ENCODE peak calls at places on chromosomes 11 and 22, in eight cellular contexts. One of them, this sample, is unnamed.

GRCh38 chr11:71998649-71999310 is at the start of gene IL18BP:
- DNase-seq in heart left ventricle: no peak
- DNase-seq in activated naive CD8-positive, alpha-beta T cell treated with anti-CD3 and anti-CD28 coated beads for 36 hours: no peak
- DNase-seq in stimulated activated CD8-positive, alpha-beta memory T cell treated with anti-CD3 and anti-CD28 coated beads, Interleukin-2, amount 100 ng/mL, for 48 hours: no peak
- DNase-seq in kidney glomerular epithelial cell: no peak
- DNase-seq in AG09309: no peak
- DNase-seq in myocyte: no peak
- DNase-seq in lower lobe of right lung: no peak
- DNase-seq in this sample: no peak

GRCh38 chr11:2798951-2799761 is 86.4 kb downstream of the CDKN1C start:
- DNase-seq in heart left ventricle: peak
- DNase-seq in activated naive CD8-positive, alpha-beta T cell treated with anti-CD3 and anti-CD28 coated beads for 36 hours: no peak
- DNase-seq in stimulated activated CD8-positive, alpha-beta memory T cell treated with anti-CD3 and anti-CD28 coated beads, Interleukin-2, amount 100 ng/mL, for 48 hours: no peak
- DNase-seq in kidney glomerular epithelial cell: peak
- DNase-seq in AG09309: no peak
- DNase-seq in myocyte: no peak
- DNase-seq in lower lobe of right lung: peak
- DNase-seq in this sample: peak

GRCh38 chr11:110867951-110868350 is 155.7 kb upstream of the ARHGAP20 start:
- DNase-seq in heart left ventricle: no peak
- DNase-seq in activated naive CD8-positive, alpha-beta T cell treated with anti-CD3 and anti-CD28 coated beads for 36 hours: no peak
- DNase-seq in stimulated activated CD8-positive, alpha-beta memory T cell treated with anti-CD3 and anti-CD28 coated beads, Interleukin-2, amount 100 ng/mL, for 48 hours: no peak
- DNase-seq in kidney glomerular epithelial cell: no peak
- DNase-seq in AG09309: no peak
- DNase-seq in myocyte: no peak
- DNase-seq in lower lobe of right lung: no peak
- DNase-seq in this sample: no peak

GRCh38 chr22:27601195-27601594 is 200.4 kb downstream of the MN1 start:
- DNase-seq in heart left ventricle: no peak
- DNase-seq in activated naive CD8-positive, alpha-beta T cell treated with anti-CD3 and anti-CD28 coated beads for 36 hours: no peak
- DNase-seq in stimulated activated CD8-positive, alpha-beta memory T cell treated with anti-CD3 and anti-CD28 coated beads, Interleukin-2, amount 100 ng/mL, for 48 hours: no peak
- DNase-seq in kidney glomerular epithelial cell: no peak
- DNase-seq in AG09309: no peak
- DNase-seq in myocyte: no peak
- DNase-seq in lower lobe of right lung: no peak
- DNase-seq in this sample: no peak

GRCh38 chr11:2518983-2519340 is 74.2 kb downstream of the KCNQ1 start:
- DNase-seq in heart left ventricle: no peak
- DNase-seq in activated naive CD8-positive, alpha-beta T cell treated with anti-CD3 and anti-CD28 coated beads for 36 hours: no peak
- DNase-seq in stimulated activated CD8-positive, alpha-beta memory T cell treated with anti-CD3 and anti-CD28 coated beads, Interleukin-2, amount 100 ng/mL, for 48 hours: no peak
- DNase-seq in kidney glomerular epithelial cell: no peak
- DNase-seq in AG09309: no peak
- DNase-seq in myocyte: no peak
- DNase-seq in lower lobe of right lung: peak
- DNase-seq in this sample: no peak

GRCh38 chr11:129846508-129847335 is 31.1 kb downstream of the TMEM45B start:
- DNase-seq in heart left ventricle: no peak
- DNase-seq in activated naive CD8-positive, alpha-beta T cell treated with anti-CD3 and anti-CD28 coated beads for 36 hours: no peak
- DNase-seq in stimulated activated CD8-positive, alpha-beta memory T cell treated with anti-CD3 and anti-CD28 coated beads, Interleukin-2, amount 100 ng/mL, for 48 hours: no peak
- DNase-seq in kidney glomerular epithelial cell: peak
- DNase-seq in AG09309: peak
- DNase-seq in myocyte: peak
- DNase-seq in lower lobe of right lung: no peak
- DNase-seq in this sample: peak

GRCh38 chr11:127103586-127104388 is 103.2 kb upstream of the KIRREL3 start:
- DNase-seq in heart left ventricle: no peak
- DNase-seq in activated naive CD8-positive, alpha-beta T cell treated with anti-CD3 and anti-CD28 coated beads for 36 hours: no peak
- DNase-seq in stimulated activated CD8-positive, alpha-beta memory T cell treated with anti-CD3 and anti-CD28 coated beads, Interleukin-2, amount 100 ng/mL, for 48 hours: no peak
- DNase-seq in kidney glomerular epithelial cell: no peak
- DNase-seq in AG09309: no peak
- DNase-seq in myocyte: peak
- DNase-seq in lower lobe of right lung: no peak
- DNase-seq in this sample: peak

GRCh38 chr11:87437844-87438223 is 400.1 kb downstream of the TMEM135 start:
- DNase-seq in heart left ventricle: no peak
- DNase-seq in activated naive CD8-positive, alpha-beta T cell treated with anti-CD3 and anti-CD28 coated beads for 36 hours: no peak
- DNase-seq in stimulated activated CD8-positive, alpha-beta memory T cell treated with anti-CD3 and anti-CD28 coated beads, Interleukin-2, amount 100 ng/mL, for 48 hours: no peak
- DNase-seq in kidney glomerular epithelial cell: peak
- DNase-seq in AG09309: peak
- DNase-seq in myocyte: peak
- DNase-seq in lower lobe of right lung: no peak
- DNase-seq in this sample: peak

GRCh38 chr22:36008565-36008964 is 20.1 kb downstream of the RBFOX2 start:
- DNase-seq in heart left ventricle: no peak
- DNase-seq in activated naive CD8-positive, alpha-beta T cell treated with anti-CD3 and anti-CD28 coated beads for 36 hours: no peak
- DNase-seq in stimulated activated CD8-positive, alpha-beta memory T cell treated with anti-CD3 and anti-CD28 coated beads, Interleukin-2, amount 100 ng/mL, for 48 hours: no peak
- DNase-seq in kidney glomerular epithelial cell: no peak
- DNase-seq in AG09309: no peak
- DNase-seq in myocyte: no peak
- DNase-seq in lower lobe of right lung: no peak
- DNase-seq in this sample: no peak

GRCh38 chr11:114075891-114076441 is 16.5 kb downstream of the ZBTB16 start:
- DNase-seq in heart left ventricle: no peak
- DNase-seq in activated naive CD8-positive, alpha-beta T cell treated with anti-CD3 and anti-CD28 coated beads for 36 hours: peak
- DNase-seq in stimulated activated CD8-positive, alpha-beta memory T cell treated with anti-CD3 and anti-CD28 coated beads, Interleukin-2, amount 100 ng/mL, for 48 hours: no peak
- DNase-seq in kidney glomerular epithelial cell: peak
- DNase-seq in AG09309: no peak
- DNase-seq in myocyte: peak
- DNase-seq in lower lobe of right lung: no peak
- DNase-seq in this sample: peak

GRCh38 chr22:47125603-47126002 is 363.2 kb downstream of the TBC1D22A start:
- DNase-seq in heart left ventricle: peak
- DNase-seq in activated naive CD8-positive, alpha-beta T cell treated with anti-CD3 and anti-CD28 coated beads for 36 hours: no peak
- DNase-seq in stimulated activated CD8-positive, alpha-beta memory T cell treated with anti-CD3 and anti-CD28 coated beads, Interleukin-2, amount 100 ng/mL, for 48 hours: no peak
- DNase-seq in kidney glomerular epithelial cell: no peak
- DNase-seq in AG09309: no peak
- DNase-seq in myocyte: no peak
- DNase-seq in lower lobe of right lung: peak
- DNase-seq in this sample: no peak

GRCh38 chr11:123822591-123822990 is 16.4 kb upstream of the OR6M1 start:
- DNase-seq in heart left ventricle: no peak
- DNase-seq in activated naive CD8-positive, alpha-beta T cell treated with anti-CD3 and anti-CD28 coated beads for 36 hours: no peak
- DNase-seq in stimulated activated CD8-positive, alpha-beta memory T cell treated with anti-CD3 and anti-CD28 coated beads, Interleukin-2, amount 100 ng/mL, for 48 hours: no peak
- DNase-seq in kidney glomerular epithelial cell: peak
- DNase-seq in AG09309: no peak
- DNase-seq in myocyte: peak
- DNase-seq in lower lobe of right lung: no peak
- DNase-seq in this sample: no peak

GRCh38 chr11:57490456-57491248 is 24.9 kb downstream of the SLC43A1 start:
- DNase-seq in heart left ventricle: no peak
- DNase-seq in activated naive CD8-positive, alpha-beta T cell treated with anti-CD3 and anti-CD28 coated beads for 36 hours: no peak
- DNase-seq in stimulated activated CD8-positive, alpha-beta memory T cell treated with anti-CD3 and anti-CD28 coated beads, Interleukin-2, amount 100 ng/mL, for 48 hours: no peak
- DNase-seq in kidney glomerular epithelial cell: no peak
- DNase-seq in AG09309: no peak
- DNase-seq in myocyte: no peak
- DNase-seq in lower lobe of right lung: no peak
- DNase-seq in this sample: peak

GRCh38 chr11:62444271-62444833 is 25.5 kb downstream of the SCGB1A1 start:
- DNase-seq in heart left ventricle: peak
- DNase-seq in activated naive CD8-positive, alpha-beta T cell treated with anti-CD3 and anti-CD28 coated beads for 36 hours: peak
- DNase-seq in stimulated activated CD8-positive, alpha-beta memory T cell treated with anti-CD3 and anti-CD28 coated beads, Interleukin-2, amount 100 ng/mL, for 48 hours: no peak
- DNase-seq in kidney glomerular epithelial cell: no peak
- DNase-seq in AG09309: no peak
- DNase-seq in myocyte: peak
- DNase-seq in lower lobe of right lung: peak
- DNase-seq in this sample: peak

GRCh38 chr11:130601764-130602163 is 153.3 kb downstream of the ADAMTS15 start:
- DNase-seq in heart left ventricle: no peak
- DNase-seq in activated naive CD8-positive, alpha-beta T cell treated with anti-CD3 and anti-CD28 coated beads for 36 hours: no peak
- DNase-seq in stimulated activated CD8-positive, alpha-beta memory T cell treated with anti-CD3 and anti-CD28 coated beads, Interleukin-2, amount 100 ng/mL, for 48 hours: no peak
- DNase-seq in kidney glomerular epithelial cell: no peak
- DNase-seq in AG09309: no peak
- DNase-seq in myocyte: no peak
- DNase-seq in lower lobe of right lung: no peak
- DNase-seq in this sample: no peak

GRCh38 chr11:84390441-84391078 is 1104.4 kb upstream of the CCDC90B start:
- DNase-seq in heart left ventricle: no peak
- DNase-seq in activated naive CD8-positive, alpha-beta T cell treated with anti-CD3 and anti-CD28 coated beads for 36 hours: no peak
- DNase-seq in stimulated activated CD8-positive, alpha-beta memory T cell treated with anti-CD3 and anti-CD28 coated beads, Interleukin-2, amount 100 ng/mL, for 48 hours: no peak
- DNase-seq in kidney glomerular epithelial cell: peak
- DNase-seq in AG09309: no peak
- DNase-seq in myocyte: no peak
- DNase-seq in lower lobe of right lung: no peak
- DNase-seq in this sample: peak

GRCh38 chr11:1290052-1291040 is 19.1 kb downstream of the TOLLIP start:
- DNase-seq in heart left ventricle: peak
- DNase-seq in activated naive CD8-positive, alpha-beta T cell treated with anti-CD3 and anti-CD28 coated beads for 36 hours: no peak
- DNase-seq in stimulated activated CD8-positive, alpha-beta memory T cell treated with anti-CD3 and anti-CD28 coated beads, Interleukin-2, amount 100 ng/mL, for 48 hours: no peak
- DNase-seq in kidney glomerular epithelial cell: no peak
- DNase-seq in AG09309: no peak
- DNase-seq in myocyte: no peak
- DNase-seq in lower lobe of right lung: peak
- DNase-seq in this sample: no peak

GRCh38 chr11:65695459-65696241 is 16.4 kb upstream of the KAT5 start:
- DNase-seq in heart left ventricle: no peak
- DNase-seq in activated naive CD8-positive, alpha-beta T cell treated with anti-CD3 and anti-CD28 coated beads for 36 hours: no peak
- DNase-seq in stimulated activated CD8-positive, alpha-beta memory T cell treated with anti-CD3 and anti-CD28 coated beads, Interleukin-2, amount 100 ng/mL, for 48 hours: no peak
- DNase-seq in kidney glomerular epithelial cell: peak
- DNase-seq in AG09309: no peak
- DNase-seq in myocyte: no peak
- DNase-seq in lower lobe of right lung: no peak
- DNase-seq in this sample: peak

GRCh38 chr22:46003271-46004091 is 26.5 kb upstream of the WNT7B start:
- DNase-seq in heart left ventricle: peak
- DNase-seq in activated naive CD8-positive, alpha-beta T cell treated with anti-CD3 and anti-CD28 coated beads for 36 hours: no peak
- DNase-seq in stimulated activated CD8-positive, alpha-beta memory T cell treated with anti-CD3 and anti-CD28 coated beads, Interleukin-2, amount 100 ng/mL, for 48 hours: no peak
- DNase-seq in kidney glomerular epithelial cell: peak
- DNase-seq in AG09309: no peak
- DNase-seq in myocyte: peak
- DNase-seq in lower lobe of right lung: peak
- DNase-seq in this sample: peak

GRCh38 chr22:49129736-49130135 is 697.9 kb downstream of the BRD1 start:
- DNase-seq in heart left ventricle: no peak
- DNase-seq in activated naive CD8-positive, alpha-beta T cell treated with anti-CD3 and anti-CD28 coated beads for 36 hours: no peak
- DNase-seq in stimulated activated CD8-positive, alpha-beta memory T cell treated with anti-CD3 and anti-CD28 coated beads, Interleukin-2, amount 100 ng/mL, for 48 hours: no peak
- DNase-seq in kidney glomerular epithelial cell: no peak
- DNase-seq in AG09309: no peak
- DNase-seq in myocyte: no peak
- DNase-seq in lower lobe of right lung: no peak
- DNase-seq in this sample: no peak

GRCh38 chr11:5690216-5690615 is 626 bp downstream of the TRIM22 start:
- DNase-seq in heart left ventricle: no peak
- DNase-seq in activated naive CD8-positive, alpha-beta T cell treated with anti-CD3 and anti-CD28 coated beads for 36 hours: no peak
- DNase-seq in stimulated activated CD8-positive, alpha-beta memory T cell treated with anti-CD3 and anti-CD28 coated beads, Interleukin-2, amount 100 ng/mL, for 48 hours: no peak
- DNase-seq in kidney glomerular epithelial cell: peak
- DNase-seq in AG09309: no peak
- DNase-seq in myocyte: peak
- DNase-seq in lower lobe of right lung: no peak
- DNase-seq in this sample: peak

GRCh38 chr11:110866081-110866480 is 153.8 kb upstream of the ARHGAP20 start:
- DNase-seq in heart left ventricle: no peak
- DNase-seq in activated naive CD8-positive, alpha-beta T cell treated with anti-CD3 and anti-CD28 coated beads for 36 hours: no peak
- DNase-seq in stimulated activated CD8-positive, alpha-beta memory T cell treated with anti-CD3 and anti-CD28 coated beads, Interleukin-2, amount 100 ng/mL, for 48 hours: no peak
- DNase-seq in kidney glomerular epithelial cell: no peak
- DNase-seq in AG09309: no peak
- DNase-seq in myocyte: peak
- DNase-seq in lower lobe of right lung: no peak
- DNase-seq in this sample: no peak

GRCh38 chr11:109362059-109362458 is 59.9 kb upstream of the C11orf87 start:
- DNase-seq in heart left ventricle: no peak
- DNase-seq in activated naive CD8-positive, alpha-beta T cell treated with anti-CD3 and anti-CD28 coated beads for 36 hours: no peak
- DNase-seq in stimulated activated CD8-positive, alpha-beta memory T cell treated with anti-CD3 and anti-CD28 coated beads, Interleukin-2, amount 100 ng/mL, for 48 hours: no peak
- DNase-seq in kidney glomerular epithelial cell: no peak
- DNase-seq in AG09309: no peak
- DNase-seq in myocyte: no peak
- DNase-seq in lower lobe of right lung: no peak
- DNase-seq in this sample: no peak

GRCh38 chr11:47403571-47403970 is 4.8 kb upstream of the SLC39A13 start:
- DNase-seq in heart left ventricle: no peak
- DNase-seq in activated naive CD8-positive, alpha-beta T cell treated with anti-CD3 and anti-CD28 coated beads for 36 hours: no peak
- DNase-seq in stimulated activated CD8-positive, alpha-beta memory T cell treated with anti-CD3 and anti-CD28 coated beads, Interleukin-2, amount 100 ng/mL, for 48 hours: no peak
- DNase-seq in kidney glomerular epithelial cell: no peak
- DNase-seq in AG09309: no peak
- DNase-seq in myocyte: no peak
- DNase-seq in lower lobe of right lung: no peak
- DNase-seq in this sample: no peak

GRCh38 chr22:37636186-37636948 is 3.1 kb upstream of the SH3BP1 start:
- DNase-seq in heart left ventricle: no peak
- DNase-seq in activated naive CD8-positive, alpha-beta T cell treated with anti-CD3 and anti-CD28 coated beads for 36 hours: no peak
- DNase-seq in stimulated activated CD8-positive, alpha-beta memory T cell treated with anti-CD3 and anti-CD28 coated beads, Interleukin-2, amount 100 ng/mL, for 48 hours: no peak
- DNase-seq in kidney glomerular epithelial cell: no peak
- DNase-seq in AG09309: no peak
- DNase-seq in myocyte: peak
- DNase-seq in lower lobe of right lung: no peak
- DNase-seq in this sample: no peak

GRCh38 chr11:93974759-93975158 is 46.4 kb upstream of the HEPHL1 start:
- DNase-seq in heart left ventricle: no peak
- DNase-seq in activated naive CD8-positive, alpha-beta T cell treated with anti-CD3 and anti-CD28 coated beads for 36 hours: no peak
- DNase-seq in stimulated activated CD8-positive, alpha-beta memory T cell treated with anti-CD3 and anti-CD28 coated beads, Interleukin-2, amount 100 ng/mL, for 48 hours: no peak
- DNase-seq in kidney glomerular epithelial cell: no peak
- DNase-seq in AG09309: no peak
- DNase-seq in myocyte: no peak
- DNase-seq in lower lobe of right lung: no peak
- DNase-seq in this sample: no peak

GRCh38 chr11:121336279-121336947 is 43.8 kb downstream of the SC5D start:
- DNase-seq in heart left ventricle: no peak
- DNase-seq in activated naive CD8-positive, alpha-beta T cell treated with anti-CD3 and anti-CD28 coated beads for 36 hours: no peak
- DNase-seq in stimulated activated CD8-positive, alpha-beta memory T cell treated with anti-CD3 and anti-CD28 coated beads, Interleukin-2, amount 100 ng/mL, for 48 hours: no peak
- DNase-seq in kidney glomerular epithelial cell: no peak
- DNase-seq in AG09309: no peak
- DNase-seq in myocyte: peak
- DNase-seq in lower lobe of right lung: no peak
- DNase-seq in this sample: no peak